ENCODE peak calls at places on chromosome 19, in four cellular contexts. I, Y, X and Z are unnamed samples.

GRCh38 chr19:51128227-51128626 is 3.5 kb downstream of the SIGLEC9 start:
- DNase-seq in Y (peak; percentile 53), X (no peak), I (no peak), Z (no peak)

GRCh38 chr19:56317749-56318148 is 3.1 kb upstream of the ZSCAN5A start:
- DNase-seq in I (no peak), X (no peak), Y (no peak), Z (no peak)

GRCh38 chr19:29841559-29842367 is 30.0 kb downstream of the CCNE1 start:
- DNase-seq in X (peak; percentile 47), Y (peak; percentile 49), I (peak; percentile 13), Z (peak; percentile 58)

GRCh38 chr19:18044825-18045304 is 36.9 kb downstream of the ARRDC2 start:
- DNase-seq in X (peak; percentile 62), Y (peak; percentile 89), I (peak; percentile 64), Z (no peak)

GRCh38 chr19:28999733-29000433 is 213.1 kb downstream of the UQCRFS1 start:
- DNase-seq in X (no peak), I (no peak), Y (peak; percentile 44), Z (no peak)

GRCh38 chr19:29694669-29695627 is 20.1 kb downstream of the C19orf12 start:
- DNase-seq in Y (peak; percentile 89), X (peak; percentile 53), I (peak; percentile 67), Z (peak; percentile 89)

GRCh38 chr19:4034048-4035017 is 26.8 kb downstream of the PIAS4 start:
- DNase-seq in X (no peak), I (no peak), Y (no peak), Z (no peak)

GRCh38 chr19:21202865-21203494 is 61.1 kb downstream of the ZNF431 start:
- DNase-seq in X (no peak), I (peak; percentile 57), Y (no peak), Z (peak; percentile 12)

GRCh38 chr19:16887353-16888265 is 1.2 kb upstream of the F2RL3 start:
- DNase-seq in Y (no peak), X (no peak), I (no peak), Z (no peak)

GRCh38 chr19:16258440-16258903 is 60.8 kb downstream of the AP1M1 start:
- DNase-seq in Y (peak; percentile 78), I (no peak), X (peak; percentile 14), Z (no peak)

GRCh38 chr19:11410682-11411081 is 8.4 kb downstream of the RGL3 start:
- DNase-seq in I (no peak), Y (no peak), X (no peak), Z (no peak)

GRCh38 chr19:49690073-49690655 is 752 bp upstream of the CPT1C start:
- DNase-seq in Y (no peak), X (no peak), I (peak; percentile 49), Z (no peak)

GRCh38 chr19:45211751-45212381 is 33.3 kb downstream of the BLOC1S3 start:
- DNase-seq in I (no peak), Y (peak; percentile 76), X (no peak), Z (no peak)

GRCh38 chr19:9597027-9597426 is 12.7 kb upstream of the ZNF121 start:
- DNase-seq in X (peak; percentile 47), I (no peak), Y (no peak), Z (no peak)

GRCh38 chr19:35141627-35142401 is 1.2 kb upstream of the FXYD7 start:
- DNase-seq in X (no peak), Y (no peak), I (no peak), Z (no peak)

GRCh38 chr19:35134601-35135091 is at the start of gene LGI4:
- DNase-seq in Y (no peak), X (no peak), I (no peak), Z (no peak)

GRCh38 chr19:31350693-31351211 is 1.5 kb upstream of the TSHZ3 start:
- DNase-seq in X (peak; percentile 22), Y (peak; percentile 81), I (peak; percentile 59), Z (peak; percentile 65)

GRCh38 chr19:28686741-28687140 is 526.2 kb downstream of the UQCRFS1 start:
- DNase-seq in X (no peak), I (no peak), Y (no peak), Z (no peak)

GRCh38 chr19:31139871-31140505 is 209.2 kb downstream of the TSHZ3 start:
- DNase-seq in I (peak; percentile 9), Y (no peak), X (peak; percentile 85), Z (no peak)

GRCh38 chr19:39078436-39079200 is 5.5 kb upstream of the ACP7 start:
- DNase-seq in I (no peak), X (peak; percentile 94), Y (no peak), Z (no peak)

GRCh38 chr19:49766938-49767315 is at the start of gene AP2A1:
- DNase-seq in I (no peak), X (no peak), Y (no peak), Z (no peak)

GRCh38 chr19:58328999-58329398 is 2.2 kb downstream of the ZSCAN22 start:
- DNase-seq in I (peak; percentile 17), X (no peak), Y (no peak), Z (peak; percentile 52)

GRCh38 chr19:4018140-4018613 is 10.6 kb downstream of the PIAS4 start:
- DNase-seq in X (no peak), I (peak; percentile 60), Y (no peak), Z (no peak)

GRCh38 chr19:11265785-11266236 is 3.5 kb upstream of the DOCK6 start:
- DNase-seq in Y (no peak), I (no peak), X (no peak), Z (no peak)

GRCh38 chr19:7331446-7331845 is 17.3 kb upstream of the ARHGEF18 start:
- DNase-seq in X (no peak), I (no peak), Y (no peak), Z (no peak)

GRCh38 chr19:7333198-7334118 is 15.3 kb upstream of the ARHGEF18 start:
- DNase-seq in I (no peak), Y (peak; percentile 44), X (no peak), Z (no peak)

GRCh38 chr19:7340959-7341837 is 7.5 kb upstream of the ARHGEF18 start:
- DNase-seq in Y (peak; percentile 87), I (peak; percentile 89), X (peak; percentile 72), Z (peak; percentile 76)

GRCh38 chr19:7337380-7338194 is 11.2 kb upstream of the ARHGEF18 start:
- DNase-seq in I (no peak), X (no peak), Y (peak; percentile 57), Z (no peak)

DNA sequence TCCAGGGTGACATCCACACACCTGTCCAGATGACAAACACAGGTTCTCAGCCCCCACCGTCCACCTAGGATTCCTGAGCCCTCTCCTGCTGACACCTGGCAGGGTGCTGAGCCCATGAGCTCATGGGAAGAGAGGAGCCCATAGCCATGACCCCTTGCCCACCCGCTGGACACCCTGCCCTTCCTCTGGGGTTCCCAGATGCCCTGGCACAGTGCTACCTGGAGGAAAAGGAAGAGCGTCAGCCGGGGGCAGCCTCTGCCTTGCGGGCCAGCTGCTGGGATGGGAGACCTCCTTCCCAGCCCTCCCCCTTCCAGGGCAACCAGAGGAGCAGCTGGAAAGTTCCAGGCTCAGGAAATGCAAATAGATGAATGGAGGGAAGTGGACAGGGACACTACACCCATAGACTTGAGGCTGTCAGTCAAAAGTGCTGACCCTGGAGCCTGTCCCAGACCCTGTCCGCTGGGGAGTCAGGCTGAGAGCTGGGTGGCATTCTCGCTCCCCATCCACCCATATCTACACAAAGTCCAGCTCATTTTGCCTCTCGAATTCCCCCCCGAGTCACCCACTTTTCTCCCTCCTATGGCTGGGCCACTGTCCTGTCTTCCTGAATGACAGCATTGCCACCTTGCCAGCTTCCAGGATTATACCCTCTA is 12.3 kb upstream of the ARHGEF18 start:
- DNase-seq in X (no peak), Y (peak; percentile 55), I (no peak), Z (no peak)
- TF ChIP-seq CTCF in X (no peak), Y (no peak), I (no peak), Z (no peak)

GRCh38 chr19:6738726-6739389 is 622 bp upstream of the TRIP10 start:
- DNase-seq in Y (peak; percentile 75), I (peak; percentile 53), X (no peak), Z (no peak)

GRCh38 chr19:6736169-6736916 is 1.0 kb downstream of the GPR108 start:
- DNase-seq in Y (peak; percentile 88), X (peak; percentile 84), I (peak; percentile 85), Z (peak; percentile 77)

GRCh38 chr19:6737873-6738725 is 719 bp upstream of the GPR108 start:
- DNase-seq in X (peak; percentile 88), I (peak; percentile 97), Y (peak; percentile 95), Z (peak; percentile 72)

GRCh38 chr19:6736917-6737283 is 480 bp downstream of the GPR108 start:
- DNase-seq in X (no peak), I (no peak), Y (no peak), Z (no peak)

GRCh38 chr19:6737284-6737872 is at the start of gene GPR108:
- DNase-seq in I (peak; percentile 100), X (peak; percentile 100), Y (peak; percentile 100), Z (peak; percentile 99)
- TF ChIP-seq CTCF in I (no peak), X (no peak), Y (no peak), Z (no peak)

GRCh38 chr19:2061936-2062729 is 11.1 kb upstream of the MKNK2 start:
- DNase-seq in X (no peak), I (no peak), Y (peak; percentile 75), Z (no peak)
- TF ChIP-seq CTCF in X (peak; percentile 1), I (no peak), Y (no peak), Z (no peak)

DNA sequence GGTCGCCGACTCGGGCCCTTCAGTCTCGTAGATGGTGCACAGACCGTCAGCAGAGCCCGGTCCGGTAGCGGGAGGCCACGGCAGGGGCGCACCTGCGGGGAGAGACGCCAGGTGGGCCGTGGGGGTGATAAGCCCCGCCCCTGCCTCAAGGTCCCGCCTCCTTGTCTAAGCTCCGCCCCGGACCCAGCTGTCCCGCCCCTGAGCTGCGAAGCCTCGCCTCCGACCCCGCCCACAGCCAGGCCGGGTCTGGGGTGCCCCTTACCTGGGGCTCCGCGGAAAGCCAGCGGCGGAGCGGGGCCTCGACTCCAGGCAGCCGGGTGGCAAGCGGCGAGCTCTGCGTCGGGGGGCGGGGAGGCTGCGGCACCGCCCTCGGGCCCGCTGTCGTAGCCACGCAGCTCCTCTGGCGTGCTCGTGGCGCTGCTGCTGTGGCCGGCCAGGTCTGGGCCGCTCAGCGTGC is 4.7 kb downstream of the PRR36 start:
- DNase-seq in X (no peak), I (peak; percentile 73), Y (peak; percentile 87), Z (no peak)
- TF ChIP-seq CTCF in X (no peak), I (no peak), Y (no peak), Z (no peak)

GRCh38 chr19:13883665-13884064 is 6.7 kb downstream of the NANOS3 start:
- DNase-seq in Y (no peak), X (no peak), I (no peak), Z (no peak)
- TF ChIP-seq CTCF in Y (no peak), X (peak; percentile 48), I (peak; percentile 27), Z (peak; percentile 17)

GRCh38 chr19:46571495-46571894 is 29.6 kb upstream of the CALM3 start:
- DNase-seq in X (peak; percentile 14), I (peak; percentile 61), Y (no peak), Z (peak; percentile 43)
- TF ChIP-seq CTCF in X (peak; percentile 49), I (peak; percentile 46), Y (no peak), Z (peak; percentile 46)

GRCh38 chr19:1822210-1822609 is 10.1 kb upstream of the ATP8B3 start:
- DNase-seq in I (no peak), Y (no peak), X (no peak), Z (no peak)
- TF ChIP-seq CTCF in I (no peak), Y (no peak), X (no peak), Z (no peak)